ENCODE peak calls at places on chromosomes 1 and 21, in eight cellular contexts. W, K, F, E, A, R, B and P are unnamed samples.

GRCh38 chr1:101101362-101101761 is 75.8 kb upstream of the DPH5 start:
- DNase-seq in W (no peak), R (no peak), B (no peak), K (no peak), F (no peak), A (no peak), E (no peak), P (no peak)

GRCh38 chr1:100075773-100076172 is 57.0 kb downstream of the SASS6 start:
- DNase-seq in E (no peak), F (no peak), R (no peak), A (no peak), B (no peak), K (no peak), W (no peak), P (no peak)

GRCh38 chr1:32741417-32742131 is 39.0 kb upstream of the SYNC start:
- DNase-seq in B (no peak), R (peak; percentile 72), E (no peak), F (peak; percentile 34), A (peak; percentile 67), W (no peak), K (no peak), P (peak; percentile 95)

GRCh38 chr1:39981957-39982356 is 27.0 kb downstream of the MFSD2A start:
- DNase-seq in K (peak; percentile 71), R (peak; percentile 58), W (no peak), E (peak; percentile 37), B (no peak), A (no peak), F (no peak), P (no peak)

GRCh38 chr1:91455334-91455733 is 45.3 kb upstream of the CDC7 start:
- DNase-seq in F (no peak), E (no peak), R (no peak), K (no peak), W (no peak), B (no peak), A (no peak), P (no peak)

GRCh38 chr1:223244366-223245103 is 101.5 kb upstream of the TLR5 start:
- DNase-seq in R (no peak), W (no peak), A (no peak), F (no peak), E (no peak), K (no peak), B (no peak), P (no peak)

GRCh38 chr21:34190576-34191301 is 117.4 kb downstream of the MRPS6 start:
- DNase-seq in A (no peak), W (no peak), B (no peak), K (no peak), E (no peak), R (no peak), F (no peak), P (no peak)

GRCh38 chr21:26047279-26047967 is 123.1 kb downstream of the APP start:
- DNase-seq in K (no peak), E (no peak), R (no peak), A (no peak), W (no peak), F (no peak), B (no peak), P (no peak)

GRCh38 chr1:5977494-5978444 is 14.5 kb downstream of the NPHP4 start:
- DNase-seq in F (no peak), W (no peak), K (no peak), E (no peak), A (peak; percentile 52), B (no peak), R (no peak), P (peak; percentile 48)

GRCh38 chr1:5974631-5975030 is 17.6 kb downstream of the NPHP4 start:
- DNase-seq in W (no peak), E (no peak), F (no peak), B (no peak), A (no peak), K (no peak), R (no peak), P (no peak)

GRCh38 chr1:5975133-5975880 is 16.9 kb downstream of the NPHP4 start:
- DNase-seq in B (peak; percentile 64), A (peak; percentile 75), R (peak; percentile 86), E (no peak), F (no peak), W (peak; percentile 32), K (peak; percentile 30), P (peak; percentile 87)

GRCh38 chr1:5976726-5977493 is 15.3 kb downstream of the NPHP4 start:
- DNase-seq in E (no peak), F (no peak), W (no peak), B (no peak), A (no peak), K (no peak), R (no peak), P (no peak)

GRCh38 chr1:5976231-5976630 is 16.0 kb downstream of the NPHP4 start:
- DNase-seq in W (no peak), A (no peak), F (no peak), R (no peak), E (no peak), B (no peak), K (no peak), P (no peak)
- H3K4me3 ChIP-seq in W (no peak overlapping the region), A (no peak overlapping the region), F (no peak overlapping the region), R (no peak overlapping the region), E (no peak overlapping the region), B (no peak overlapping the region), K (no peak overlapping the region), P (no peak overlapping the region)

GRCh38 chr1:9041116-9041779 is 15.0 kb upstream of the SLC2A7 start:
- DNase-seq in E (no peak), B (no peak), K (no peak), R (no peak), W (no peak), A (no peak), F (no peak), P (no peak)

GRCh38 chr1:9042272-9042671 is 16.0 kb upstream of the SLC2A7 start:
- DNase-seq in F (no peak), E (no peak), W (no peak), K (no peak), R (no peak), B (no peak), A (no peak), P (no peak)

GRCh38 chr1:9047019-9047418 is 20.8 kb upstream of the SLC2A7 start:
- DNase-seq in R (no peak), A (no peak), E (no peak), F (no peak), B (no peak), W (no peak), K (no peak), P (no peak)

GRCh38 chr1:9040659-9041030 is 14.4 kb upstream of the SLC2A7 start:
- DNase-seq in W (no peak), K (no peak), F (no peak), A (no peak), R (no peak), B (no peak), E (no peak), P (no peak)

GRCh38 chr1:9044241-9044640 is 18.0 kb upstream of the SLC2A7 start:
- DNase-seq in K (no peak), E (no peak), F (no peak), A (no peak), W (no peak), R (no peak), B (no peak), P (no peak)
- H3K27me3 ChIP-seq in K (peaks cover 44% of the 10 kb centered on the region), E (no peaks in the 10 kb centered on the region), F (no peaks in the 10 kb centered on the region), A (no peaks in the 10 kb centered on the region), W (no peaks in the 10 kb centered on the region), R (no peaks in the 10 kb centered on the region), B (peaks cover 3% of the 10 kb centered on the region), P (no peaks in the 10 kb centered on the region)

GRCh38 chr1:200895801-200896570 is 1.3 kb downstream of the INAVA start:
- DNase-seq in B (no peak), A (no peak), R (no peak), W (no peak), K (no peak), E (no peak), F (no peak), P (peak; percentile 36)

GRCh38 chr1:200896571-200897187 is 2.0 kb downstream of the INAVA start:
- DNase-seq in W (no peak), A (no peak), B (no peak), E (peak; percentile 54), R (peak; percentile 56), K (no peak), F (no peak), P (peak; percentile 74)

GRCh38 chr1:200895448-200895799 is 724 bp downstream of the INAVA start:
- DNase-seq in A (no peak), K (no peak), W (no peak), B (no peak), R (no peak), F (no peak), E (no peak), P (peak; percentile 59)

GRCh38 chr1:200893411-200893901 is 1.2 kb upstream of the INAVA start:
- DNase-seq in W (no peak), E (no peak), R (peak; percentile 65), A (no peak), B (no peak), F (no peak), K (no peak), P (no peak)

DNA sequence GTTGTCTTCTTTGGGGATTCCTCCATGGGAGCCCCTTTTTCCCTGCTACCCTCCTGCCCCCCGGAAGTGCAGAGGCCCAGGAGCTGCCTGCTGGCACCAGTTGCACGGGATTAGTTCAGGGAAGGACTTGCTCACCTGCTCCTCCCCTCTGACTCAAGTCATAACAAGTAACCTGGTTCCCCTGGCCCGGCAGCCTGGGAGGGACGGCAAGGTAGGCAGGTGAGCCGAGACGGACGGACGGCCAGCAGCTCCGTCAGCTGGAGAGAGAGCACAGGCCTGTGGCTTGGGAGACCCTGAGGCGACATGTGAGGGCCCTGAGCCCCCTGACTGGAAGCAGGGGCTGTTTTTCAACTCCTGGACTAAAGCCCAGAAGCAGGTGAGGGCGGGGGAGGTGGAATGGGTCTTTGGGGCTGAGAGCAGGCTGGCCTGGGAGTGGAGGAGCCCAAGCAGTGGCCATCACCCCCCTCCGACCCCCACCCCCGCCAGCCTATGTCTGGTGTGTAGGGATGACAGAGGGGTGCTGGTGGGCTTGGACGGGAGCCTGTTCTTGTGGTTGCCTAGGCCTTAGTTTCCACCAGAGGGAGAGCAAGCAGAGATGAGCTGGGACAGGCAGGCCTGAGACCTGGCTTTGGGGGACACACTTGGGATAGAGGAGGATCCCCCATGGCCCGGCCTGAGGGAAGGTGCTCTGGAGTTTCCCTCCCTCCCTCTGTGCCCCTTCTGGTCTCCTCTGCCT is at the start of gene INAVA:
- DNase-seq in K (no peak), B (no peak), A (no peak), F (no peak), W (no peak), E (peak; percentile 53), R (peak; percentile 68), P (no peak)
- H3K4me3 ChIP-seq in K (no peak within 1 kb of the TSS), B (no peak within 1 kb of the TSS), A (no peak within 1 kb of the TSS), F (no peak within 1 kb of the TSS), W (no peak within 1 kb of the TSS), E (peak within 1 kb of the TSS; percentile 63), R (peak within 1 kb of the TSS; percentile 91), P (no peak within 1 kb of the TSS)

DNA sequence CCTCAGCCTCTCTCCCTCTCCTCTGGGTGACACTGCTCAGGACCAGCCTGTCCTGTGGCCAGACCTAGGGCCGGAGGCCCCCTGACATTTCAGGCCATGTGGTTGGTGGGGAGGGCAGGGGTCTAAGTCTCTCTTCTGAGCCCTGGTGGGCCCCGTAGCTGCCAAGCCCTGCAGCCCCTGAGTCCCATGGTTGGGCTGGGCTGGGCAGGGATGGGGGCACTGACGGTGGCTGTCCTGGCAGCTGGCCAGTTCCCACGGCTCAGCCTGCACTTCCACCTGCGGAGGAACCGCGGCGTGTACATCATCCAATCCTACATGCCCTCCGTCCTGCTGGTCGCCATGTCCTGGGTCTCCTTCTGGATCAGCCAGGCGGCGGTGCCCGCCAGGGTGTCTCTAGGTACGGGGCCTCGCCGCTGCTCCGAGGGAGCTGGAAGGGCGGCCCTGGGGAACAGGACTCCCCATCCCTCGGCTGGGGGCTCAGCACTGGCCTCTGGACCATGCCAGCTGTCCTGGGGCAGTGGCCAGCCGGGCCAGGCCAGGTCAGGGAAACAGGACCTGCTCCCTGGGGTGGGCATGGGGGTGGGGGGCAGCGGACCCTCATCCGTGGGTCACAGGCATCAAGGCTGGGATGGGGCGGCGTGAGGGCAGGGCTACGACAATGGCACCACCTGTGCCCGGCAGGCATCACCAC is 9.9 kb downstream of the GABRD start:
- DNase-seq in K (no peak), A (no peak), E (no peak), B (no peak), F (no peak), R (no peak), W (no peak), P (no peak)
- H3K27me3 ChIP-seq in K (peaks cover 45% of the 10 kb centered on the region), A (no peaks in the 10 kb centered on the region), E (no peaks in the 10 kb centered on the region), B (no peaks in the 10 kb centered on the region), F (peaks cover 6% of the 10 kb centered on the region), R (no peaks in the 10 kb centered on the region), W (no peaks in the 10 kb centered on the region), P (no peaks in the 10 kb centered on the region)